ENCODE peak calls at places on chromosomes 13 and 19, in six cellular contexts. One of them, this sample, is unnamed.
A peak's percentile ranks its signal among the peaks of the same experiment; 100 is the strongest.

GRCh38 chr13:30734434-30734833 is 909 bp upstream of the ALOX5AP start:
- DNase-seq in cardiac muscle cell: no peak
- DNase-seq in keratinocyte: no peak
- DNase-seq in colonic mucosa: no peak
- DNase-seq in adrenal gland: no peak
- DNase-seq in ovary: no peak
- DNase-seq in this sample: no peak

GRCh38 chr13:111486801-111487200 is 166.4 kb downstream of the TEX29 start:
- DNase-seq in colonic mucosa: peak; percentile 4
- DNase-seq in keratinocyte: no peak
- DNase-seq in ovary: no peak
- DNase-seq in adrenal gland: no peak
- DNase-seq in cardiac muscle cell: no peak
- DNase-seq in this sample: no peak

GRCh38 chr13:100382787-100383186 is 205.8 kb downstream of the GGACT start:
- DNase-seq in adrenal gland: no peak
- DNase-seq in ovary: no peak
- DNase-seq in cardiac muscle cell: no peak
- DNase-seq in colonic mucosa: no peak
- DNase-seq in keratinocyte: no peak
- DNase-seq in this sample: no peak

GRCh38 chr13:61029064-61029463 is 386.6 kb downstream of the PCDH20 start:
- DNase-seq in adrenal gland: no peak
- DNase-seq in keratinocyte: no peak
- DNase-seq in ovary: no peak
- DNase-seq in cardiac muscle cell: no peak
- DNase-seq in colonic mucosa: no peak
- DNase-seq in this sample: no peak

GRCh38 chr19:4622695-4623421 is 16.5 kb upstream of the TNFAIP8L1 start:
- DNase-seq in colonic mucosa: no peak
- DNase-seq in ovary: no peak
- DNase-seq in cardiac muscle cell: peak; percentile 59
- DNase-seq in adrenal gland: no peak
- DNase-seq in keratinocyte: no peak
- DNase-seq in this sample: no peak

GRCh38 chr13:100461309-100462035 is 127.1 kb downstream of the GGACT start:
- DNase-seq in ovary: no peak
- DNase-seq in adrenal gland: no peak
- DNase-seq in cardiac muscle cell: no peak
- DNase-seq in keratinocyte: no peak
- DNase-seq in colonic mucosa: no peak
- DNase-seq in this sample: no peak

GRCh38 chr19:51338563-51339312 is 3.2 kb downstream of the VSIG10L start:
- DNase-seq in cardiac muscle cell: peak; percentile 91
- DNase-seq in colonic mucosa: peak; percentile 91
- DNase-seq in adrenal gland: peak; percentile 86
- DNase-seq in keratinocyte: no peak
- DNase-seq in ovary: peak; percentile 92
- DNase-seq in this sample: peak; percentile 80

GRCh38 chr19:42270346-42271044 is 1.4 kb downstream of the CIC start:
- DNase-seq in ovary: peak; percentile 74
- DNase-seq in keratinocyte: peak; percentile 83
- DNase-seq in adrenal gland: peak; percentile 77
- DNase-seq in colonic mucosa: peak; percentile 55
- DNase-seq in cardiac muscle cell: no peak
- DNase-seq in this sample: peak; percentile 78

GRCh38 chr13:21058361-21058760 is 3.0 kb downstream of the LATS2 start:
- DNase-seq in cardiac muscle cell: no peak
- DNase-seq in keratinocyte: no peak
- DNase-seq in adrenal gland: no peak
- DNase-seq in colonic mucosa: peak; percentile 37
- DNase-seq in ovary: no peak
- DNase-seq in this sample: no peak

GRCh38 chr19:11254662-11255061 is 7.7 kb downstream of the DOCK6 start:
- DNase-seq in adrenal gland: no peak
- DNase-seq in cardiac muscle cell: no peak
- DNase-seq in colonic mucosa: no peak
- DNase-seq in ovary: no peak
- DNase-seq in keratinocyte: no peak
- DNase-seq in this sample: no peak

GRCh38 chr19:30666301-30666803 is 294.2 kb downstream of the ZNF536 start:
- DNase-seq in ovary: peak; percentile 66
- DNase-seq in cardiac muscle cell: peak; percentile 69
- DNase-seq in colonic mucosa: peak; percentile 41
- DNase-seq in adrenal gland: peak; percentile 56
- DNase-seq in keratinocyte: no peak
- DNase-seq in this sample: peak; percentile 8

GRCh38 chr13:93420887-93421286 is 194.3 kb downstream of the GPC6 start:
- DNase-seq in keratinocyte: no peak
- DNase-seq in ovary: no peak
- DNase-seq in adrenal gland: no peak
- DNase-seq in cardiac muscle cell: no peak
- DNase-seq in colonic mucosa: no peak
- DNase-seq in this sample: no peak

GRCh38 chr19:48826606-48827020 is 9.7 kb downstream of the HSD17B14 start:
- DNase-seq in cardiac muscle cell: no peak
- DNase-seq in ovary: peak; percentile 48
- DNase-seq in colonic mucosa: peak; percentile 50
- DNase-seq in adrenal gland: no peak
- DNase-seq in keratinocyte: no peak
- DNase-seq in this sample: no peak

GRCh38 chr19:29517946-29518345 is 7.8 kb upstream of the VSTM2B start:
- DNase-seq in ovary: peak; percentile 10
- DNase-seq in colonic mucosa: no peak
- DNase-seq in adrenal gland: no peak
- DNase-seq in cardiac muscle cell: no peak
- DNase-seq in keratinocyte: no peak
- DNase-seq in this sample: no peak

GRCh38 chr13:101217086-101217485 is 199.2 kb downstream of the NALCN start:
- DNase-seq in adrenal gland: no peak
- DNase-seq in colonic mucosa: no peak
- DNase-seq in cardiac muscle cell: no peak
- DNase-seq in keratinocyte: no peak
- DNase-seq in ovary: no peak
- DNase-seq in this sample: no peak

GRCh38 chr19:51808333-51808986 is 13.5 kb downstream of the FPR3 start:
- DNase-seq in colonic mucosa: no peak
- DNase-seq in cardiac muscle cell: no peak
- DNase-seq in adrenal gland: no peak
- DNase-seq in keratinocyte: no peak
- DNase-seq in ovary: no peak
- DNase-seq in this sample: no peak

GRCh38 chr19:45863335-45863839 is 440 bp upstream of the SYMPK start:
- DNase-seq in keratinocyte: no peak
- DNase-seq in cardiac muscle cell: no peak
- DNase-seq in ovary: no peak
- DNase-seq in colonic mucosa: no peak
- DNase-seq in adrenal gland: no peak
- DNase-seq in this sample: no peak

GRCh38 chr19:45865269-45865948 is 1.3 kb downstream of the FOXA3 start:
- DNase-seq in adrenal gland: no peak
- DNase-seq in colonic mucosa: peak; percentile 77
- DNase-seq in cardiac muscle cell: no peak
- DNase-seq in ovary: no peak
- DNase-seq in keratinocyte: no peak
- DNase-seq in this sample: no peak

GRCh38 chr19:45862564-45863334 is at the start of gene SYMPK:
- DNase-seq in colonic mucosa: peak; percentile 98
- DNase-seq in adrenal gland: peak; percentile 99
- DNase-seq in cardiac muscle cell: peak; percentile 99
- DNase-seq in keratinocyte: peak; percentile 82
- DNase-seq in ovary: peak; percentile 99
- DNase-seq in this sample: peak; percentile 99

GRCh38 chr19:45864629-45865082 is 530 bp downstream of the FOXA3 start:
- DNase-seq in cardiac muscle cell: no peak
- DNase-seq in ovary: no peak
- DNase-seq in adrenal gland: no peak
- DNase-seq in colonic mucosa: no peak
- DNase-seq in keratinocyte: no peak
- DNase-seq in this sample: no peak

DNA sequence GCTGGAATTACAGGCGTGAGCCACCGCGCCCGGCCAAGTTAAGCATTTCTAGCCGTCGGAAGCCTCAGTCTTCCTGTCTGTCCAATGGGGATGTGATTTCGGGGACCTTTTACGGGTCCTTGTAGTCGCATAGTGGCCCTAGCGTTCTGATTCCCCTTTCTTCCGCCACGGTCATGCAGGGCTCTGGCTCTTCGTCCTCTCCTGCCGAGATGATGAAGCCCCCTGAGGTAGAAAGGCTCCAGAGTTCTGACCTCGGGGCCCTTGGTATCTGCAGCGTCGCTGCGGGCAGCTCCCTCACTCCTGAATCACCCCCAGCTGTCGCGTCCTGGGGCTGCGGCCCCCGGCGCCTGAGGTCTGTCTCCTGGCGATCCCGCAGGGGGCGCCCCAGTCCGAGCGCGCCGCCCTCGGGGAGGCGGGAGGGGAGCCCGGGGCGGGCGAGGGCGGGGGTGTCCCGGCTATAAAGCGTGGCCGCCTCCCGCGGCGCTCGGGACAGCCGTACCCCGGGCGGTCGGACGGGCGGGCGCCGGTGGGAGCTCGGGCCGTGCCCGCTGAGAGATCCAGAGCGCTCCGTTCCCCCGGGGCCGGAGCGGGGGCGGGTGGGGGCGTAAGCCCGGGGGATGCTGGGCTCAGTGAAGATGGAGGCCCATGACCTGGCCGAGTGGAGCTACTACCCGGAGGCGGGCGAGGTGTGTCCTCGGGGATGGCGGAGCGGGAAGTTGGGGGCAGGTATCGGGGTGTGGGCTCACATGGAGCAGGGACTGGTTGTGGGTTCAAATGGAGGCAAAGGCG is at the start of gene FOXA3:
- DNase-seq in cardiac muscle cell: peak; percentile 62
- DNase-seq in keratinocyte: no peak
- DNase-seq in colonic mucosa: peak; percentile 80
- DNase-seq in ovary: no peak
- DNase-seq in adrenal gland: no peak
- DNase-seq in this sample: peak; percentile 56
- H3K4me1 ChIP-seq in cardiac muscle cell: no peaks in the 10 kb centered on the region
- H3K4me1 ChIP-seq in keratinocyte: peaks cover 10% of the 10 kb centered on the region
- H3K4me1 ChIP-seq in colonic mucosa: peaks cover 6% of the 10 kb centered on the region
- H3K4me1 ChIP-seq in ovary: peaks cover 4% of the 10 kb centered on the region
- H3K4me1 ChIP-seq in adrenal gland: peaks cover 7% of the 10 kb centered on the region
- H3K4me1 ChIP-seq in this sample: peaks cover 23% of the 10 kb centered on the region

DNA sequence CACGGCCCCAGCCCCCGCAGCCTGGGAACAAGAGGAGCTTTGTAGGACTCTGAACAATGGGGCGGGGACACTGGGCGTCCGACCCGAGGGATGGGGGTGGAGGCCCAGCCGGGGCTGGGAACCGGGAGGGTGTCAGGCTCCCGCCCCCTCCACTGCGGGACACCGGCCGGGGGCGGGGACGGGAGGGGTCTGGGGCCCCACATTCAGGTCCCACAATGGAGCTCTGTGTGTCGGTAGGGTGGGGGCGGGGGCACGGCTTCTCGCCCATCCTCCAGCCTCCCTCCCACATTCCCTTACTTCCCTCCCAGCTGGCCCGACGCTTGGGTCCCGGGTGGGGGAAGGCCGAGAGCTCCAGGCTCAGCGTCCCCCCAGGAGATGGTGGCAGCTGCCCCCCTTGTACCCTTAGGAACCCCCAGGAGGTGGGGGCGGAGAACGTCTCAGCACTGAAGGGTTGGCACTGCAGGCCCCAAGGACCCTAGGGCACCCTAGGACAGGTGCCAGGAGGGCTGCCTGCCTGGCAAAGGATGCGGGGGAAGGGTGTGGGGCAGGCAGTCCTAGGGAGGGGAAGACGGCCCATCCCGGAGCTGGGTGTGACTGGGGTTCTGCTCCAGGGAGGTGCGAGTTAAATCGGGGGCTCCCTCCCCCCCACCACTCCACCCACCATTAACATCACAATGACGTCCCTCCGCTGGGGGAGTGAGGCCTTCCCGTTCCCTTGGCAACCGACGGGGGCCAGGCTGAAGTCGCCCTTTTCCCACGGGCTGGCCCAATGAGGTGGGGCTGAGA is 5.3 kb downstream of the TTYH1 start:
- DNase-seq in colonic mucosa: no peak
- DNase-seq in adrenal gland: no peak
- DNase-seq in ovary: peak; percentile 51
- DNase-seq in keratinocyte: no peak
- DNase-seq in cardiac muscle cell: no peak
- DNase-seq in this sample: no peak
- H3K4me1 ChIP-seq in colonic mucosa: no peaks in the 10 kb centered on the region
- H3K4me1 ChIP-seq in adrenal gland: no peaks in the 10 kb centered on the region
- H3K4me1 ChIP-seq in ovary: peaks cover 3% of the 10 kb centered on the region
- H3K4me1 ChIP-seq in keratinocyte: no peaks in the 10 kb centered on the region
- H3K4me1 ChIP-seq in cardiac muscle cell: peaks cover 13% of the 10 kb centered on the region
- H3K4me1 ChIP-seq in this sample: peaks cover 12% of the 10 kb centered on the region

DNA sequence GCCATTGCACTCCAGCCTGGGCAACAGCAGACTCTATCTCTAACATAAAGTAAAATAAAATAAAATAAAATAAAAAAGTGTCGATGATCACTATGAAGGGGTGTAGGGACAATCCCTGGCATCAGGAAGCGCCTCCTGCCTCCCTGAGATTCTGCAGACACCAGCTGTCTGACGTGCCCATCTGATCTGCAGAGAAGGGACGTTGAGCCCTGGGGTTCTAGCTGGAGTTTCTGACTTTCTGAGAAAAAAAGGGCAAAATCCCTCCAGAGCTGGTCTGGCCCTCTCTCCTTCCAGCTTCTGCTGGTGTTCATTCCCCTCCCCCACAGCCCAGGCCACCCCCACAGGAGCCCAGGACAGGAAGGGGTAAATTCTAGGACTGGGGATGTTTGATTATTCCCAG is 2.4 kb upstream of the ADGRE5 start:
- DNase-seq in keratinocyte: no peak
- DNase-seq in cardiac muscle cell: no peak
- DNase-seq in ovary: no peak
- DNase-seq in colonic mucosa: no peak
- DNase-seq in adrenal gland: no peak
- DNase-seq in this sample: no peak
- H3K4me1 ChIP-seq in keratinocyte: peaks cover 14% of the 10 kb centered on the region
- H3K4me1 ChIP-seq in cardiac muscle cell: peaks cover 22% of the 10 kb centered on the region
- H3K4me1 ChIP-seq in ovary: peaks cover 6% of the 10 kb centered on the region
- H3K4me1 ChIP-seq in colonic mucosa: peaks cover 20% of the 10 kb centered on the region
- H3K4me1 ChIP-seq in adrenal gland: peaks cover 6% of the 10 kb centered on the region
- H3K4me1 ChIP-seq in this sample: peaks cover 53% of the 10 kb centered on the region

DNA sequence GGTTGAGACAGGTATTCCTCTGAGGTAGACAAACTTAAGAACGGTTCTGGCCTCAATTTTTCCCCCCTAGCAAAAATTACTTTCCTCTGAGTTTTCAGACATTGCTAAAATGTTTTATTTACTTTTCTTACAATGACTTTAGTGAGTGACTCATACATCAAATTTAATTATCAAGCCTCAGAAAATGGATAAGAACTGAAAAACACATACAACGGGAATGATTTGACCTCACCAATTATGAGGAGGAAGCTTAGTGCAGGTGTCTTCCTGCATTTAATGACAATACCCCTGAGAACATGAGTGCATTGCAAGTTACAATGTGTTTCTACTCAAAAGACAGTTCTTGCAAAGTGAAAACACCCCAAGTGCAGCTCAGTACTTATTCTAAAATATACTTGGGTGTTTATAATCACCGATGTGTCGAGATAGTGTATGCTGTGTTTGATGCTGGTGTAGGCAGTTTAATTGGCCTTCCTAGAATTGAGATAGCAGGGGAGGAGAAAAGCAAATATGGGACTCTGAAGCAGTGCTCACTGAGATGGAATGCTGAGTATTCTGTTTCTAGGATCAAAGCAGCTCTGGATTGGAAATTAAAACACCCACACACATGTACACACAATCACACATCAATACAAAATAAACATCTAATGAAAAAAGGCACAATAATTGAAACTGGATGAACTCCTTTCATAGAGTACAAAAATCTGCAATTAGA is 189.5 kb upstream of the SLC10A2 start:
- DNase-seq in colonic mucosa: no peak
- DNase-seq in keratinocyte: no peak
- DNase-seq in ovary: no peak
- DNase-seq in cardiac muscle cell: no peak
- DNase-seq in adrenal gland: no peak
- DNase-seq in this sample: no peak
- H3K4me1 ChIP-seq in colonic mucosa: no peaks in the 10 kb centered on the region
- H3K4me1 ChIP-seq in keratinocyte: no peaks in the 10 kb centered on the region
- H3K4me1 ChIP-seq in ovary: no peaks in the 10 kb centered on the region
- H3K4me1 ChIP-seq in cardiac muscle cell: no peaks in the 10 kb centered on the region
- H3K4me1 ChIP-seq in adrenal gland: no peaks in the 10 kb centered on the region
- H3K4me1 ChIP-seq in this sample: no peaks in the 10 kb centered on the region